ENCODE peak calls at places on chromosomes 7 and 10, in four cellular contexts. One of them, this sample, is unnamed.

GRCh38 chr7:106281919-106282318 is 2.9 kb downstream of the NAMPT start:
- DNase-seq in IMR-90: no peak
- DNase-seq in CD8-positive, alpha-beta T cell: no peak
- DNase-seq in glutamatergic neuron: no peak
- DNase-seq in this sample: no peak

GRCh38 chr10:8584666-8585065 is 530.2 kb downstream of the GATA3 start:
- DNase-seq in IMR-90: no peak
- DNase-seq in CD8-positive, alpha-beta T cell: no peak
- DNase-seq in glutamatergic neuron: no peak
- DNase-seq in this sample: no peak

GRCh38 chr7:56074371-56074791 is 10.3 kb downstream of the SUMF2 start:
- DNase-seq in IMR-90: peak
- DNase-seq in CD8-positive, alpha-beta T cell: peak
- DNase-seq in glutamatergic neuron: peak
- DNase-seq in this sample: peak

GRCh38 chr7:127876393-127876792 is 154.8 kb downstream of the LRRC4 start:
- DNase-seq in IMR-90: peak
- DNase-seq in CD8-positive, alpha-beta T cell: no peak
- DNase-seq in glutamatergic neuron: no peak
- DNase-seq in this sample: peak

GRCh38 chr7:88243345-88243909 is 23.6 kb upstream of the SRI start:
- DNase-seq in IMR-90: peak
- DNase-seq in CD8-positive, alpha-beta T cell: no peak
- DNase-seq in glutamatergic neuron: no peak
- DNase-seq in this sample: peak

GRCh38 chr7:44240983-44241510 is 40.3 kb downstream of the YKT6 start:
- DNase-seq in IMR-90: peak
- DNase-seq in CD8-positive, alpha-beta T cell: peak
- DNase-seq in glutamatergic neuron: peak
- DNase-seq in this sample: peak

GRCh38 chr7:95396136-95397032 is at the start of gene PON3:
- DNase-seq in IMR-90: no peak
- DNase-seq in CD8-positive, alpha-beta T cell: no peak
- DNase-seq in glutamatergic neuron: no peak
- DNase-seq in this sample: no peak

GRCh38 chr10:102555781-102556328 is 52.1 kb downstream of the SUFU start:
- DNase-seq in IMR-90: peak
- DNase-seq in CD8-positive, alpha-beta T cell: no peak
- DNase-seq in glutamatergic neuron: no peak
- DNase-seq in this sample: peak

GRCh38 chr7:107167483-107168232 is 1.1 kb upstream of the HBP1 start:
- DNase-seq in IMR-90: peak
- DNase-seq in CD8-positive, alpha-beta T cell: no peak
- DNase-seq in glutamatergic neuron: no peak
- DNase-seq in this sample: peak

GRCh38 chr10:131315343-131315742 is 3.8 kb upstream of the TCERG1L start:
- DNase-seq in IMR-90: no peak
- DNase-seq in CD8-positive, alpha-beta T cell: no peak
- DNase-seq in glutamatergic neuron: no peak
- DNase-seq in this sample: peak

GRCh38 chr7:80481196-80481884 is 30.5 kb downstream of the GNAT3 start:
- DNase-seq in IMR-90: no peak
- DNase-seq in CD8-positive, alpha-beta T cell: no peak
- DNase-seq in glutamatergic neuron: no peak
- DNase-seq in this sample: peak

GRCh38 chr7:115097175-115097671 is 175.3 kb downstream of the MDFIC start:
- DNase-seq in IMR-90: peak
- DNase-seq in CD8-positive, alpha-beta T cell: no peak
- DNase-seq in glutamatergic neuron: no peak
- DNase-seq in this sample: peak

GRCh38 chr10:48305905-48306264 is 592 bp upstream of the MAPK8 start:
- DNase-seq in IMR-90: no peak
- DNase-seq in CD8-positive, alpha-beta T cell: no peak
- DNase-seq in glutamatergic neuron: no peak
- DNase-seq in this sample: no peak

DNA sequence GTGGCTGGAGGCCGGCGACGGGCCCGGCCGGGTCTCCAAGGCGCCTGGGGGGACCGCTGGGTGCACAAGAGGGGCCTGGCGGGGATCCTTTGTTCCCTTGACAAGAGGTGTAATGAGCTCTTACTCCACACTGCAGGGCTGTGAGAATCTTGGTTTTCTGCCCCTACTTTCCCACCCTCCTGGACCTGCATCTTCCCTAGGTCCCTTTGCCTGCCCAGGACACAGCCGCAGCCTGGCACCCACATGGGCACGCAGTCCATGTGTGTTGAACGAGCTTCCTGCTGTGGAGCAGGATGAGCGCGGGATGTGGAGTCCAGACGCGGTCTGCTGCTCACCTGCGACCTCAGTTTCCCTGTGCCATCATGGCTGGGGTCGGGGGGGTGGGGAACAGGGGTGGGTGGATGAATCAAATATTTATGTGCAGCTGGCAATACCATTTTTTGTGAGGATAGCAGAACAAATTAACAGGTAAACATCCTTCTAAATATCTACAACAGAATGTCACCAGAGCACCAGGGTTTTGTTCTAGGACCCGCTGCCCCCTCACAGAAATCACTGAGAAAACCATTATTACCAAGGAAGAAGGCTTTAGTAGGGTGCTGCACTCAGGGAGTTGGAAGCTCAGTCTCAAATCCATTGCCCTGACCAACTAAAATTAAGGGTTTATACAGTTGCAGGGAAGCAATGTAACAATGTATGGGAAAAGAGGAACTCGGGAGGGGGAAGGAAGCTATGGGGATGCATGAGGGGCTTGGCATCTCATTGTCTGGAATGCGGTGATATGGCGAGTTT is 474 bp upstream of the NSMCE4A start:
- DNase-seq in IMR-90: no peak
- DNase-seq in CD8-positive, alpha-beta T cell: no peak
- DNase-seq in glutamatergic neuron: no peak
- DNase-seq in this sample: no peak
- TF ChIP-seq CTCF in IMR-90: no peak
- TF ChIP-seq CTCF in CD8-positive, alpha-beta T cell: no peak
- TF ChIP-seq CTCF in glutamatergic neuron: no peak
- TF ChIP-seq CTCF in this sample: peak

DNA sequence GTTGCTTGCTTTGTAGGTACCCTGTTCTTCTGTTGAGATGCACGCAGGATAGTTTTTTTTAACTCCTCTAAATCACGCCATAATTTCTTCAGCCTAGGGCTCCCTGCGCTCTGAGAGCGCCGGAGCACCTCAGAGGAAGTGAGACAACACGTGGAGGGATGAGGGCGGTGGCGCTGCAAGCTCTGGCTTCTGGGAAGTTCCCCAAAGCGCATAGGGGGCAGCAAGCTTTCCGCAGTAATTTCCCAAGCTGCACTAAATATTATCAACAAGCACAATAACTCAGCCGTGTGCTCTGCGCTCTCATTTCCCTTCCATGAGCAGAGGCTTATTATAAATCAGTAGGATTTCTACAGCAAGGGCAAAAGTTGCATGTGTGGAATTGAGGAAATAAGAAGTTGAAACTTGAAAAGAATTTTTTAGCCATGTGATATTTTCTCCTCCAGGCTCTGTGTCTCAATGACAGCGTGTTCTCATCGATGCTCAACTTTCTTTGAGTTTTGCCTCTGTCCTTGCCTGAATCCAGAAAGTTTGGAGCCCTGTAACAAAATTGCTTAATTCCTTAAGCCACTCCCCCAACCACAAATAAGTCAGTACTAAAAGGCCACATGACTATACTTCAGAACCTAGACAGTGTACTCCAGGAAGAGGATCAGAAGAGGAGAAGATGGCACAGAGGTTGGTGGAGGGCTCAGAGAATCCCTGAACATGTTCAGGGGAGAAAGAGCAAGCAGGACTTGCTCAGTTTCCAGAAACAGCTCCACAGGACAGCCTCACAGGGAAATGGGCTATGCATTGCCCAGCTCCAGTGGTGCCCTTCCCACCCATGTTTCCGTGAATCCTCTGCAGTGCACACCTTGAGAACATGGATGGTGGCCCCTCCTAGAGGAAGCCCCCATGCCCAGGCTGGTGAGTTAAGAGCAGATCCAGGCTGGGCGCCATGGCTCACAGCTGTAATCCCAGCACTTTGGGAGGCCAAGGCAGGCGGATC is 221.5 kb upstream of the GHITM start:
- DNase-seq in IMR-90: no peak
- DNase-seq in CD8-positive, alpha-beta T cell: no peak
- DNase-seq in glutamatergic neuron: peak
- DNase-seq in this sample: no peak
- TF ChIP-seq CTCF in IMR-90: no peak
- TF ChIP-seq CTCF in CD8-positive, alpha-beta T cell: no peak
- TF ChIP-seq CTCF in glutamatergic neuron: no peak
- TF ChIP-seq CTCF in this sample: no peak

GRCh38 chr10:99432047-99432446 is 1.6 kb upstream of the GOT1 start:
- DNase-seq in IMR-90: no peak
- DNase-seq in CD8-positive, alpha-beta T cell: no peak
- DNase-seq in glutamatergic neuron: no peak
- DNase-seq in this sample: no peak
- TF ChIP-seq CTCF in IMR-90: no peak
- TF ChIP-seq CTCF in CD8-positive, alpha-beta T cell: no peak
- TF ChIP-seq CTCF in glutamatergic neuron: no peak
- TF ChIP-seq CTCF in this sample: no peak

GRCh38 chr7:2326960-2327359 is 12.7 kb upstream of the SNX8 start:
- DNase-seq in IMR-90: no peak
- DNase-seq in CD8-positive, alpha-beta T cell: no peak
- DNase-seq in glutamatergic neuron: no peak
- DNase-seq in this sample: no peak

GRCh38 chr7:2331707-2332106 is 17.5 kb upstream of the SNX8 start:
- DNase-seq in IMR-90: no peak
- DNase-seq in CD8-positive, alpha-beta T cell: no peak
- DNase-seq in glutamatergic neuron: no peak
- DNase-seq in this sample: no peak

GRCh38 chr7:2325028-2325625 is 10.9 kb upstream of the SNX8 start:
- DNase-seq in IMR-90: no peak
- DNase-seq in CD8-positive, alpha-beta T cell: no peak
- DNase-seq in glutamatergic neuron: no peak
- DNase-seq in this sample: no peak

DNA sequence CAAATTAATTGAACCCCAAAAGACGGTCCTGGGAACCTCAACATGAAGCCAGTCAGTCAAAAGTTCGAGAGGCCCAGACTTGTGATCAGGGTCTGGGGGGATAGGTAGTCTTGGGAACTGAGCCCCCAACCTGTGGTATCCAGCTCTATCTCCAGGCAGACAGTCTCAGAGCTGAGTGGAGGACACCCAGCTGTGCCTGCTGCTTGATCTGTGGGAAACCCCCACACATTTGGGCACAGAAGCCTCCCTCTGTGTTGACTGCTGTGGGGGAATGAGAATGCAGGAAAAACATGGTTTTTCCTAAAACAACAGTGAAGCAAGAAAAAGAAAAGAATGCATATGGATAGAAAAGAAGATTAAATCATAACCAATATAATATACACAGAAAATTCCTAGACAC is 16.3 kb upstream of the SNX8 start:
- DNase-seq in IMR-90: no peak
- DNase-seq in CD8-positive, alpha-beta T cell: no peak
- DNase-seq in glutamatergic neuron: no peak
- DNase-seq in this sample: no peak
- TF ChIP-seq CTCF in IMR-90: no peak
- TF ChIP-seq CTCF in CD8-positive, alpha-beta T cell: no peak
- TF ChIP-seq CTCF in glutamatergic neuron: no peak
- TF ChIP-seq CTCF in this sample: no peak

DNA sequence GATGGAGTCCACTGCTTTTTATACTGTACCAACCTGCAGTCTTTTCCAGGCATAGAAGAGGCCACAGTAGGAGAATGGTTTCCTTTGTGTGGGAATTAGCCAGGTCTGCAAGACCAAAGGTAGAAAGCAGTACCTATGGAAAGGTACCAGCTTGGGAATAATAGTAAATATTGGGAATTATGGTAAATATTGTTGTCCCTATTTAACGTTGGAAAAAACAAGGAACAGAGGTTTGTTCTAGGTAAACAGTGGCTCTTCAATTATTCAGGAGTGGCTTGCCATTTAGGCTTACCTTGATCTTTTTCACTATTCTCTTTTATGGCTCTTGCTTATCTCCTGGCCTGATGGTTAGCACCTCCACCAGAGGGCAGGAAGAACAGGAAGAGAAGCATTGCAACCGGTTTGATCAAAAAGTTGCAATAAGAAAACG is 43.9 kb upstream of the GSAP start:
- DNase-seq in IMR-90: no peak
- DNase-seq in CD8-positive, alpha-beta T cell: no peak
- DNase-seq in glutamatergic neuron: no peak
- DNase-seq in this sample: no peak
- TF ChIP-seq CTCF in IMR-90: peak
- TF ChIP-seq CTCF in CD8-positive, alpha-beta T cell: no peak
- TF ChIP-seq CTCF in glutamatergic neuron: no peak
- TF ChIP-seq CTCF in this sample: peak

DNA sequence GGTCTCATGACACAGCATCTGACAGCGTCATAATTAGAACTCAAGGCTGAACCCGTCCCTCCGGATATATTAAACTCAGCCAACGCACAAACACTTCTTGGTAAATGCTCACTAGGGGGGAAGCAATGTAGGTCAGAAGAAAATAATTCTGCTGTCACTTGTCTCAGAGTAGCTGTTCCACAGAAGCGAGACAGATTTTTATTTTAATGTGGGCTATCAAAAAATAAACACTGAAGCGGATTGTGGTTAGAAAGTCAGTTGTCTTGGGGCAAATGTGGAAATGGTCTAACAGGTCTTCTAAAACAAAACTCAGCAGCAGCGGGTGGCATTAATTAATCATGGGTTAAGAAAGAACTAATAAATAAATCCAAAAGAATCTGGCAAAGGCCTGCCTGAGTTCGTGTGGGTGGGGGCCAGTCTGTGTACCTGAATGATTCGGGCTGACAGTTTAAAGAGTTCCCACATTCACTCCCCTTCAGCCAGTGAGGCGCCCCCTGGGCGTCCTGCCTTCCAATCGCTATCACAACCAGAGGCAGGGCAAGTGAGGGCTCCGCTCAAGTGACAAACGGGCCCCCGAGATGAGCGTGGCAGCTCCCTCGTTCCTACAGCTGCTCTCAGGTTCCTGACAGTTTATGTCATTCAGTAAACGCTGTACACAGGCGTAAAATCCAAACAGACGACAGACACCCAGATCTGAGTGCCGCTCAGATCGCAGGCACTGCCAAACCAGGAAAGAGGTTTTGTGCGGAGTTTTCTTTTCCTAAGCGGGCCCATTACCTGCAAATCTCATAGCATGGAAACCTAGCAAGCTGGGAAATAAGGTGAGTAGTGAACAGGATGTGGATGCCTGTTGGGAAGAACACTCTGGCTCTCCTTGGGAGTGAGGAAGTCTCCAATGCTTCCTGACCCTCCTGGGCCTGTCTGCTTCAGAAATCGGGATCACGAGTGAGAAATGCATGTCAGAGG is 52.9 kb downstream of the NRAP start:
- DNase-seq in IMR-90: no peak
- DNase-seq in CD8-positive, alpha-beta T cell: no peak
- DNase-seq in glutamatergic neuron: no peak
- DNase-seq in this sample: no peak
- TF ChIP-seq CTCF in IMR-90: no peak
- TF ChIP-seq CTCF in CD8-positive, alpha-beta T cell: no peak
- TF ChIP-seq CTCF in glutamatergic neuron: no peak
- TF ChIP-seq CTCF in this sample: no peak

DNA sequence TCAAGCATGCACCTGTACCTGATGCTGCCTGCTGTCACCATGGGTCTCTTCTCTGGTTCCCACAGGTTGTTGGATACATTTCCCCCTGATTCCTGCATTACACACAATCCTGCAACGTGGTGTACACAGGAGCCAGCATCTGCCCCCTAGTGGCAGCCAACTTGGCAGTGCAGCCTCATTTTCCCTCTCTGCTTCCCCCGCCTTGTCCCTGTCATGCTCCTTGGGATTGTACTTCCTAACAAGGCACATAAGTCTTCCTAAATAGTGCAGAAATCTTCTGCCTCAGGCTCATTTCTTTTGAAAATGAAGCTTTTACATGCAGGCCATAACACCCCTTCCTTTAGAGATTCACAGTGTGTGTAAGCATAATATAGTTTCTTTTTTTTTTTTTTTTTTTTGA is 387.5 kb downstream of the CCSER2 start:
- DNase-seq in IMR-90: peak
- DNase-seq in CD8-positive, alpha-beta T cell: no peak
- DNase-seq in glutamatergic neuron: peak
- DNase-seq in this sample: peak
- TF ChIP-seq CTCF in IMR-90: peak
- TF ChIP-seq CTCF in CD8-positive, alpha-beta T cell: no peak
- TF ChIP-seq CTCF in glutamatergic neuron: peak
- TF ChIP-seq CTCF in this sample: peak

This sample was measured in brain microvascular endothelial cell.